ENCODE peak calls at places on chromosome X, in four cellular contexts. Y, S, B and P are unnamed samples. For H3K4me1, the result is how much of the 10 kb centered on the place peaks cover.

GRCh38 chrX:14029425-14030247 is at the start of gene GEMIN8:
- DNase-seq in S (peak), B (peak), Y (peak), P (peak)

GRCh38 chrX:31212856-31213748 is 141.3 kb upstream of the FTHL17 start:
- DNase-seq in Y (no peak), B (no peak), S (no peak), P (no peak)

GRCh38 chrX:125846251-125846650 is 319.8 kb downstream of the DCAF12L2 start:
- DNase-seq in B (no peak), S (no peak), Y (no peak), P (no peak)

GRCh38 chrX:144801786-144802185 is 445.5 kb upstream of the SPANXN1 start:
- DNase-seq in Y (no peak), S (no peak), B (no peak), P (no peak)

GRCh38 chrX:65035451-65035779 is 59.2 kb upstream of the ZC4H2 start:
- DNase-seq in Y (no peak), B (no peak), S (peak), P (no peak)

GRCh38 chrX:71256051-71256450 is 2.1 kb upstream of the ZMYM3 start:
- DNase-seq in B (no peak), Y (no peak), S (no peak), P (no peak)

GRCh38 chrX:49061490-49061889 is 2.7 kb downstream of the CCDC120 start:
- DNase-seq in S (no peak), B (no peak), Y (no peak), P (no peak)

GRCh38 chrX:40651620-40652223 is 4.4 kb upstream of the CXorf38 start:
- DNase-seq in B (peak), S (peak), Y (peak), P (peak)

GRCh38 chrX:136953867-136954787 is 73.6 kb upstream of the RBMX start:
- DNase-seq in Y (peak), S (peak), B (peak), P (peak)

GRCh38 chrX:68018248-68019203 is 414.8 kb downstream of the OPHN1 start:
- DNase-seq in B (peak), S (peak), Y (no peak), P (no peak)

GRCh38 chrX:38008658-38009057 is 2.3 kb downstream of the SYTL5 start:
- DNase-seq in B (no peak), S (no peak), Y (no peak), P (no peak)

GRCh38 chrX:109629310-109629709 is 4.3 kb upstream of the KCNE5 start:
- DNase-seq in Y (no peak), S (peak), B (no peak), P (no peak)

GRCh38 chrX:66756717-66757116 is 117.8 kb upstream of the EDA2R start:
- DNase-seq in Y (no peak), S (no peak), B (no peak), P (no peak)

GRCh38 chrX:7972586-7972985 is 45.4 kb upstream of the PNPLA4 start:
- DNase-seq in Y (no peak), S (peak), B (no peak), P (no peak)

GRCh38 chrX:9372866-9373265 is 92.0 kb upstream of the TBL1X start:
- DNase-seq in Y (no peak), S (no peak), B (no peak), P (no peak)

GRCh38 chrX:70175338-70175737 is 1.9 kb upstream of the DGAT2L6 start:
- DNase-seq in B (no peak), S (no peak), Y (no peak), P (no peak)

GRCh38 chrX:71400710-71401109 is 34.6 kb downstream of the TAF1 start:
- DNase-seq in Y (no peak), B (no peak), S (no peak), P (no peak)

GRCh38 chrX:34563809-34564208 is 93.3 kb downstream of the TMEM47 start:
- DNase-seq in B (no peak), S (no peak), Y (no peak), P (no peak)

GRCh38 chrX:129786210-129786651 is 6.5 kb downstream of the SASH3 start:
- DNase-seq in S (no peak), Y (no peak), B (no peak), P (no peak)

GRCh38 chrX:8103655-8104054 is 67.4 kb downstream of the VCX2 start:
- DNase-seq in B (no peak), S (no peak), Y (no peak), P (no peak)

GRCh38 chrX:42832764-42833549 is 55.0 kb upstream of the PPP1R2C start:
- DNase-seq in B (no peak), S (no peak), Y (no peak), P (no peak)

GRCh38 chrX:103722505-103722904 is 11.8 kb downstream of the TMEM31 start:
- DNase-seq in Y (no peak), S (peak), B (no peak), P (no peak)

GRCh38 chrX:103918050-103918449 is 44.4 kb upstream of the TMSB15B start:
- DNase-seq in Y (peak), S (peak), B (peak), P (peak)

GRCh38 chrX:55801811-55802210 is 84.3 kb downstream of the RRAGB start:
- DNase-seq in Y (no peak), S (no peak), B (no peak), P (no peak)

GRCh38 chrX:29397506-29397905 is 810.3 kb downstream of the IL1RAPL1 start:
- DNase-seq in S (peak), Y (no peak), B (no peak), P (no peak)

GRCh38 chrX:97238632-97239031 is 354.9 kb downstream of the RPA4 start:
- DNase-seq in B (no peak), Y (no peak), S (peak), P (no peak)

GRCh38 chrX:107968623-107969022 is 13.5 kb downstream of the TEX13B start:
- DNase-seq in B (no peak), Y (no peak), S (no peak), P (no peak)

GRCh38 chrX:53089224-53089842 is 4.6 kb upstream of the KANTR start:
- DNase-seq in B (no peak), S (peak), Y (peak), P (peak)

GRCh38 chrX:110600745-110601310 is 194.8 kb downstream of the CHRDL1 start:
- DNase-seq in Y (no peak), S (no peak), B (no peak), P (no peak)

GRCh38 chrX:103585421-103586313 is at the start of gene TCEAL4:
- DNase-seq in B (peak), Y (peak), S (peak), P (peak)

GRCh38 chrX:104195489-104196084 is 29.3 kb downstream of the FAM199X start:
- DNase-seq in S (peak), B (no peak), Y (peak), P (peak)

GRCh38 chrX:12981880-12982279 is 7.0 kb downstream of the TMSB4X start:
- DNase-seq in S (no peak), Y (no peak), B (no peak), P (no peak)

GRCh38 chrX:70030242-70030823 is 19.4 kb downstream of the AWAT2 start:
- DNase-seq in S (peak), Y (peak), B (peak), P (peak)

GRCh38 chrX:45807572-45808425 is 607.1 kb upstream of the DIPK2B start:
- DNase-seq in B (no peak), Y (peak), S (peak), P (no peak)

GRCh38 chrX:18789916-18790315 is 82.5 kb downstream of the PPEF1 start:
- DNase-seq in S (no peak), Y (no peak), B (no peak), P (no peak)

GRCh38 chrX:77493677-77494553 is 46.7 kb downstream of the FGF16 start:
- DNase-seq in Y (peak), S (peak), B (peak), P (no peak)

GRCh38 chrX:17174671-17175070 is 200.3 kb upstream of the NHS start:
- DNase-seq in B (no peak), Y (no peak), S (peak), P (no peak)

GRCh38 chrX:153689654-153690465 is 2.1 kb downstream of the SLC6A8 start:
- DNase-seq in B (peak), S (no peak), Y (no peak), P (no peak)

GRCh38 chrX:153687121-153688039 is at the start of gene SLC6A8:
- DNase-seq in S (peak), Y (peak), B (peak), P (peak)

GRCh38 chrX:153688900-153689590 is 1.3 kb downstream of the SLC6A8 start:
- DNase-seq in Y (no peak), S (peak), B (no peak), P (no peak)

GRCh38 chrX:153688071-153688470 is 345 bp downstream of the SLC6A8 start:
- DNase-seq in Y (no peak), S (no peak), B (no peak), P (no peak)

DNA sequence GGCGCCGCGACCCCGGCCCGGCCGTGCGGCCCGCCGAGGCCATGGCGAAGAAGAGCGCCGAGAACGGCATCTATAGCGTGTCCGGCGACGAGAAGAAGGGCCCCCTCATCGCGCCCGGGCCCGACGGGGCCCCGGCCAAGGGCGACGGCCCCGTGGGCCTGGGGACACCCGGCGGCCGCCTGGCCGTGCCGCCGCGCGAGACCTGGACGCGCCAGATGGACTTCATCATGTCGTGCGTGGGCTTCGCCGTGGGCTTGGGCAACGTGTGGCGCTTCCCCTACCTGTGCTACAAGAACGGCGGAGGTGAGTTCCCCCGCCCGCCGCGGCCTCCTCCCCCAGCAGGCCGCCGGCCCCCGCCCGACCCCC is 791 bp downstream of the SLC6A8 start:
- DNase-seq in B (no peak), S (no peak), Y (no peak), P (no peak)
- H3K9ac ChIP-seq in B (no peak), S (no peak), Y (no peak), P (peak)

GRCh38 chrX:154349979-154350378 is 24.5 kb downstream of the FLNA start:
- DNase-seq in Y (no peak), S (no peak), B (no peak), P (no peak)
- H3K4me1 ChIP-seq in Y (under half), S (under half), B (under half), P (under half)

GRCh38 chrX:153946910-153947769 is 2.7 kb upstream of the RENBP start:
- DNase-seq in Y (peak), B (peak), S (peak), P (peak)

GRCh38 chrX:153944800-153945150 is 332 bp upstream of the RENBP start:
- DNase-seq in S (no peak), B (no peak), Y (no peak), P (no peak)

GRCh38 chrX:153941331-153942252 is 2.9 kb downstream of the RENBP start:
- DNase-seq in S (no peak), B (peak), Y (no peak), P (no peak)

GRCh38 chrX:153945956-153946909 is 1.8 kb upstream of the RENBP start:
- DNase-seq in Y (no peak), B (no peak), S (no peak), P (no peak)

GRCh38 chrX:153944140-153944799 is at the start of gene RENBP:
- DNase-seq in Y (peak), S (no peak), B (peak), P (no peak)
- H3K9ac ChIP-seq in Y (peak), S (no peak), B (no peak), P (peak)

DNA sequence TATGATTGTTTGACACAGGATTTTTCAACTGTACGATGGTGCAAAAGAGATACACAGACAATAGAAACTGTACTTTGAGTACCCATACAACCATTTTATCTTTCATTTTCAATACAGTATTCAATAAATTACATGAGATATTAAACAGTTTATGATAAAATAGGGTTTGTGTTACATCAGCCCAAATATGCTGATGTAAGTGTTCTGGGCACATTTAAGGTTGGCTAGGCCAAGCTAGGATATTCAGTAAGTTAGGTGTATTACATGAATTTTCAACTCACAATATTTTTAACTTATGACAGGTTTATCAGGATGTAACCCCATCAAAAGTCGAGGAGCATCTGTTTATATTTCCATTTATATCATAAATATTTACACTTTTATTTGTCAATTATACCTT is 42.9 kb upstream of the PLS3 start:
- DNase-seq in Y (no peak), B (no peak), S (no peak), P (no peak)
- H3K4me1 ChIP-seq in Y (under half), B (under half), S (under half), P (under half)

DNA sequence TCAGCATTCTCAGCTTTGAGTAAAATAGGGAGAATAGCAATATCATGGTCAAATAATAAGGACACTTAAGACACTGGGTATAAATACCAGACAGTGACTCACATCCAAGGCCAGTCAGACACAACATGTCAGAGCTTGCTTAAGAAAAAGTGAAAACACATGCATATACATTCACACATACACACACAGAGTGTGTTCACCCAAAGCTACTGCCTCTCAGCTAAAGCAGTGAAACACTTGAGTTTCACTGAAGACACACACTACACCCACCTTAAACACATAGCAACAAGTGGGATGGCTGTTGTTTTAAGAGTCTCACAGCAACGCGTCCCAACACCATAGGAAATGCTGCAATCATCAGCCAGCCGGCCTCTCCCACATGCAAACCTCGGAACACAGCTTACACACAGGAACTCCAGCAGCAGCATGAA is 14.4 kb downstream of the SHROOM4 start:
- DNase-seq in S (no peak), Y (no peak), B (no peak), P (no peak)
- H3K9ac ChIP-seq in S (no peak), Y (no peak), B (no peak), P (no peak)

GRCh38 chrX:39309721-39310152 is 508.5 kb downstream of the MID1IP1 start:
- DNase-seq in S (no peak), Y (peak), B (no peak), P (no peak)
- H3K4me1 ChIP-seq in S (under half), Y (under half), B (under half), P (under half)

GRCh38 chrX:23666282-23666681 is 1.0 kb upstream of the PRDX4 start:
- DNase-seq in Y (no peak), B (no peak), S (no peak), P (no peak)

GRCh38 chrX:23673108-23673507 is 5.8 kb downstream of the PRDX4 start:
- DNase-seq in S (no peak), Y (no peak), B (no peak), P (no peak)

GRCh38 chrX:23662853-23663252 is 4.4 kb upstream of the PRDX4 start:
- DNase-seq in S (peak), B (no peak), Y (no peak), P (no peak)

GRCh38 chrX:23667239-23668177 is at the start of gene PRDX4:
- DNase-seq in Y (peak), S (peak), B (peak), P (peak)

GRCh38 chrX:23668335-23668734 is 1.0 kb downstream of the PRDX4 start:
- DNase-seq in B (no peak), S (peak), Y (no peak), P (no peak)
- H3K9ac ChIP-seq in B (peak), S (no peak), Y (peak), P (no peak)